ENCODE peak calls at places on chromosomes 12 and 14, in nine cellular contexts. V, H, D, P, Y, S, F, X and B are unnamed samples.

GRCh38 chr12:132788375-132789098 is 26.9 kb upstream of the ANKLE2 start:
- DNase-seq in P (no peak), D (no peak), H (no peak), Y (no peak), V (no peak), X (no peak), F (no peak), S (no peak), B (no peak)

GRCh38 chr14:24231263-24232120 is 675 bp downstream of the NEDD8 start:
- DNase-seq in X (no peak), V (no peak), F (peak), H (peak), S (no peak), Y (no peak), P (no peak), D (no peak), B (no peak)

GRCh38 chr14:68255697-68256178 is 436.2 kb downstream of the RAD51B start:
- DNase-seq in Y (no peak), H (no peak), D (no peak), P (no peak), S (no peak), F (no peak), X (no peak), V (no peak), B (no peak)

GRCh38 chr14:52110441-52111086 is 41.7 kb upstream of the NID2 start:
- DNase-seq in S (no peak), X (no peak), Y (no peak), V (no peak), H (no peak), P (peak), F (no peak), D (no peak), B (no peak)

GRCh38 chr14:104009297-104009696 is 67.0 kb upstream of the RD3L start:
- DNase-seq in X (no peak), S (no peak), D (no peak), Y (no peak), P (peak), F (no peak), V (no peak), H (no peak), B (no peak)

GRCh38 chr14:67510836-67511235 is 22.3 kb upstream of the PLEKHH1 start:
- DNase-seq in P (peak), X (no peak), H (no peak), S (no peak), F (no peak), V (no peak), D (no peak), Y (no peak), B (no peak)

GRCh38 chr12:1593232-1594044 is 943 bp downstream of the FBXL14 start:
- DNase-seq in V (peak), F (peak), P (no peak), X (no peak), D (no peak), H (peak), S (peak), Y (no peak), B (no peak)

GRCh38 chr12:80834724-80835123 is 103.0 kb downstream of the LIN7A start:
- DNase-seq in V (no peak), Y (no peak), S (no peak), D (no peak), P (no peak), H (no peak), F (no peak), X (no peak), B (no peak)

GRCh38 chr12:132182711-132183365 is 38.6 kb downstream of the NOC4L start:
- DNase-seq in D (no peak), X (no peak), F (no peak), H (no peak), Y (no peak), S (no peak), V (no peak), P (no peak), B (no peak)

GRCh38 chr14:43872752-43873655 is 634.1 kb downstream of the FSCB start:
- DNase-seq in V (no peak), X (no peak), D (no peak), F (no peak), S (no peak), H (no peak), Y (no peak), P (no peak), B (no peak)

DNA sequence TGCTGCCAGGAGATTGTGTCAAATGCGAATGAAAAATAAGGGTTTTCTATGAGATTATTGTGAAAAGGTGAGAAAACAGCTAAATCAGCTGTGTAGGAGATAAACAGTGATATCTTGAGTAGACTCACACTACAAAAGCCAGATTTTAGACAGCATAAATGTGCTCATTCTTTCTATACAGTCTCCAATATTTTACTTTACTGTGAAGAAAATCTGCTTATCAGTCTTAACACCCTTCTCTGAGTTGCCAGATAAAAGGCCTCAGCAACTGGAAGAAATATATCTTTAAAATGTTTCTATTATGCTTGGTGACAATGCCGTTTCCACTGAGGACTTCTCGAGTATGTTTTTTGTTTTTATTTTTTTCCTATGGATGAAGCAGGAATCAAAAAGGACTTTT is 47.0 kb upstream of the PTCSC3 start:
- DNase-seq in Y (no peak), D (no peak), V (no peak), S (no peak), X (no peak), P (no peak), F (no peak), H (no peak), B (no peak)
- H3K27ac ChIP-seq in Y (no peak), D (no peak), V (no peak), S (no peak), X (no peak), P (no peak), F (no peak), H (no peak), B (no peak)

GRCh38 chr12:65944637-65945036 is 120.4 kb downstream of the HMGA2 start:
- DNase-seq in H (no peak), V (no peak), P (no peak), X (no peak), S (no peak), D (no peak), Y (no peak), F (no peak), B (no peak)
- H3K27ac ChIP-seq in H (no peak), V (no peak), P (no peak), X (no peak), S (no peak), D (no peak), Y (peak), F (no peak), B (no peak)

DNA sequence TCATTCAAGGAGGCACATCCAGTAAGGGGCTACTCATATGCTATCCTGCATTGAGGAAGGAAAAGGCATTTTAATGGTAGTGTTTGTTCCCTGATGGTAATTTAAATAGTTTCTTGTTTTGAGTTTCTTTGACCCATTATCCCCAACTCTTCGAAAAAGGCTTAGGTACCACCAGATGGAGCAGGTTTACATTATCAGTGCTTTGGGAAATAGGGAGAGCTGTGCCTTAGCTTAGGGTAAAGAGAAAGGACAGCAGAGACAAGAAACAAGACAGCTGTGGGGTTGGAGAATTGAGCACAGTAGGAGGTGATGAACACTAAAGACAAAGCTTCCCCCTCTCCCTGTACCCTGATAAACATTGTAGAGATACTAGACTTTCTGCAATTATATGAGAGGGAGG is 29.1 kb upstream of the HELB start:
- DNase-seq in S (no peak), V (no peak), Y (no peak), D (no peak), X (no peak), P (no peak), H (no peak), F (no peak), B (no peak)
- H3K27ac ChIP-seq in S (no peak), V (no peak), Y (no peak), D (no peak), X (no peak), P (no peak), H (no peak), F (no peak), B (no peak)

GRCh38 chr12:57754411-57755193 is at the start of gene MARCHF9:
- DNase-seq in V (peak), Y (no peak), P (no peak), F (peak), X (no peak), H (peak), S (no peak), D (no peak), B (no peak)
- H3K27ac ChIP-seq in V (peak), Y (peak), P (no peak), F (peak), X (no peak), H (peak), S (no peak), D (peak), B (peak)

GRCh38 chr14:65794674-65795279 is 382.2 kb downstream of the FUT8 start:
- DNase-seq in F (no peak), S (no peak), X (no peak), D (no peak), H (no peak), V (no peak), P (no peak), Y (no peak), B (no peak)
- H3K27ac ChIP-seq in F (no peak), S (no peak), X (no peak), D (no peak), H (no peak), V (no peak), P (no peak), Y (no peak), B (no peak)

DNA sequence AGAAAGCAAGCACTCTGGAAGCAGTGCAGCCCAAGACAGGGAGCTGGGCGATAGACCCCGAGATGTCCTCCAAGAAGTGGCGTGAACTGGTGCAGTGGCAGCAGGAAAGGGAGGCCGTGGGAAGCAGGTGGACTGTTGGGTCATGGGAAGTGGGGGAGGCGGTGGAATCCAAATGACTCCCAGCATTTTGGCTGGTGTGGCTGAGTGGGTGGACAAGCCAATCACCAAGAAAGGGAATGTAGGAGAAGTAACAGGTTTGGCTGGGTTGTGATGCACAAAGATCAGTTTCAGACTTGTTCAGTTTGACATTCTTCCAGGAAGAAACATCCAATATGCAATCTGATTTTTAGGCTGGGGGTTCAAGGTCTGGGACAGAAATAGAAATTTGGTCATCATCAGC is 46.0 kb upstream of the KTN1 start:
- DNase-seq in D (no peak), Y (no peak), S (no peak), X (no peak), P (no peak), V (no peak), H (no peak), F (no peak), B (no peak)
- H3K27ac ChIP-seq in D (no peak), Y (no peak), S (no peak), X (no peak), P (no peak), V (no peak), H (no peak), F (no peak), B (no peak)

GRCh38 chr12:111401167-111401605 is 4.5 kb upstream of the SH2B3 start:
- DNase-seq in F (no peak), X (no peak), V (no peak), H (no peak), Y (no peak), S (no peak), D (no peak), P (no peak), B (no peak)

GRCh38 chr12:111396726-111397445 is 8.8 kb upstream of the SH2B3 start:
- DNase-seq in Y (peak), S (peak), V (peak), H (peak), D (peak), P (peak), X (no peak), F (peak), B (peak)

GRCh38 chr12:111394480-111394879 is 11.2 kb upstream of the SH2B3 start:
- DNase-seq in D (no peak), S (no peak), H (no peak), V (no peak), F (no peak), X (no peak), Y (no peak), P (no peak), B (no peak)

GRCh38 chr12:111395557-111396187 is 10.1 kb upstream of the SH2B3 start:
- DNase-seq in H (no peak), V (no peak), P (no peak), F (no peak), Y (no peak), X (no peak), D (no peak), S (no peak), B (no peak)

DNA sequence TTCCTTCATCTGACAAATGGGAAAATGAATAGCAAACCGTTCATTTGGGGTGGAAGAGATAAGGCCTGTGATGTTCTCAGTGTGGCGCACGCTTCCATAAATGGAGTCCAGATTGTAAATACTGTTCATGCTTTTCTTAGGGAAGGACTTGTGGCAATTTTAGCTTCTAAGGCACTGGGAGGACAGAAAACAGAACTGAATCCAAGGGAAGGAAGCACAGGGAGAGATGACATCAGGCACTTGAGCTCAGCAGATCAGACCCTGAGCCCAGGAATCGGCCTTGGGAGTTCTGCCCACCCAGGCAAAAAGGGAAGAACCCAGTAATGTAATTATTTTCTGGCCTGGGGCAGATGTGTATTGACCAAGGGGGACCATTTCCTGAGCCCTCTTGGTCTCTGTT is 7.2 kb upstream of the SH2B3 start:
- DNase-seq in V (no peak), S (no peak), P (no peak), F (no peak), Y (no peak), H (no peak), X (no peak), D (no peak), B (no peak)
- H3K27ac ChIP-seq in V (peak), S (no peak), P (no peak), F (peak), Y (no peak), H (no peak), X (no peak), D (peak), B (no peak)